ENCODE peak calls at places on chromosomes 6 and 20, in nine cellular contexts. One of them, this sample, is unnamed.

GRCh38 chr20:24406761-24407550 is 62.5 kb upstream of the SYNDIG1 start:
- DNase-seq in GM06990: no peak
- DNase-seq in stimulated activated naive CD8-positive, alpha-beta T cell treated with anti-CD3 and anti-CD28 coated beads, Interleukin-15, Interleukin-2, amounts not matched to agents 100 U/mL and 50 U/mL, for 24 hours: no peak
- DNase-seq in WTC11: no peak
- DNase-seq in colonic mucosa: no peak
- DNase-seq in lung: no peak
- DNase-seq in kidney glomerular epithelial cell: no peak
- DNase-seq in NCI-H2029: peak
- DNase-seq in RWPE1: no peak
- DNase-seq in this sample: no peak

GRCh38 chr6:135180458-135181332 is at the start of gene MYB:
- DNase-seq in GM06990: peak
- DNase-seq in stimulated activated naive CD8-positive, alpha-beta T cell treated with anti-CD3 and anti-CD28 coated beads, Interleukin-15, Interleukin-2, amounts not matched to agents 100 U/mL and 50 U/mL, for 24 hours: peak
- DNase-seq in WTC11: peak
- DNase-seq in colonic mucosa: peak
- DNase-seq in lung: peak
- DNase-seq in kidney glomerular epithelial cell: peak
- DNase-seq in NCI-H2029: peak
- DNase-seq in RWPE1: peak
- DNase-seq in this sample: peak

GRCh38 chr6:148392611-148393160 is 50.0 kb downstream of the SASH1 start:
- DNase-seq in GM06990: no peak
- DNase-seq in stimulated activated naive CD8-positive, alpha-beta T cell treated with anti-CD3 and anti-CD28 coated beads, Interleukin-15, Interleukin-2, amounts not matched to agents 100 U/mL and 50 U/mL, for 24 hours: no peak
- DNase-seq in WTC11: no peak
- DNase-seq in colonic mucosa: no peak
- DNase-seq in lung: no peak
- DNase-seq in kidney glomerular epithelial cell: no peak
- DNase-seq in NCI-H2029: no peak
- DNase-seq in RWPE1: no peak
- DNase-seq in this sample: no peak

GRCh38 chr20:7503501-7503900 is 436.8 kb downstream of the HAO1 start:
- DNase-seq in GM06990: no peak
- DNase-seq in stimulated activated naive CD8-positive, alpha-beta T cell treated with anti-CD3 and anti-CD28 coated beads, Interleukin-15, Interleukin-2, amounts not matched to agents 100 U/mL and 50 U/mL, for 24 hours: no peak
- DNase-seq in WTC11: no peak
- DNase-seq in colonic mucosa: no peak
- DNase-seq in lung: no peak
- DNase-seq in kidney glomerular epithelial cell: no peak
- DNase-seq in NCI-H2029: no peak
- DNase-seq in RWPE1: no peak
- DNase-seq in this sample: no peak

GRCh38 chr20:48541581-48542071 is 286.2 kb downstream of the PREX1 start:
- DNase-seq in GM06990: peak
- DNase-seq in stimulated activated naive CD8-positive, alpha-beta T cell treated with anti-CD3 and anti-CD28 coated beads, Interleukin-15, Interleukin-2, amounts not matched to agents 100 U/mL and 50 U/mL, for 24 hours: no peak
- DNase-seq in WTC11: no peak
- DNase-seq in colonic mucosa: no peak
- DNase-seq in lung: no peak
- DNase-seq in kidney glomerular epithelial cell: peak
- DNase-seq in NCI-H2029: no peak
- DNase-seq in RWPE1: no peak
- DNase-seq in this sample: no peak

GRCh38 chr6:27726620-27727023 is 185.6 kb downstream of the OR2B2 start:
- DNase-seq in GM06990: no peak
- DNase-seq in stimulated activated naive CD8-positive, alpha-beta T cell treated with anti-CD3 and anti-CD28 coated beads, Interleukin-15, Interleukin-2, amounts not matched to agents 100 U/mL and 50 U/mL, for 24 hours: peak
- DNase-seq in WTC11: peak
- DNase-seq in colonic mucosa: no peak
- DNase-seq in lung: no peak
- DNase-seq in kidney glomerular epithelial cell: peak
- DNase-seq in NCI-H2029: no peak
- DNase-seq in RWPE1: peak
- DNase-seq in this sample: no peak

GRCh38 chr20:62409935-62410741 is 3.1 kb upstream of the CABLES2 start:
- DNase-seq in GM06990: no peak
- DNase-seq in stimulated activated naive CD8-positive, alpha-beta T cell treated with anti-CD3 and anti-CD28 coated beads, Interleukin-15, Interleukin-2, amounts not matched to agents 100 U/mL and 50 U/mL, for 24 hours: peak
- DNase-seq in WTC11: peak
- DNase-seq in colonic mucosa: peak
- DNase-seq in lung: peak
- DNase-seq in kidney glomerular epithelial cell: peak
- DNase-seq in NCI-H2029: peak
- DNase-seq in RWPE1: peak
- DNase-seq in this sample: peak

GRCh38 chr6:150881911-150882481 is 16.5 kb downstream of the MTHFD1L start:
- DNase-seq in GM06990: no peak
- DNase-seq in stimulated activated naive CD8-positive, alpha-beta T cell treated with anti-CD3 and anti-CD28 coated beads, Interleukin-15, Interleukin-2, amounts not matched to agents 100 U/mL and 50 U/mL, for 24 hours: no peak
- DNase-seq in WTC11: no peak
- DNase-seq in colonic mucosa: no peak
- DNase-seq in lung: no peak
- DNase-seq in kidney glomerular epithelial cell: peak
- DNase-seq in NCI-H2029: peak
- DNase-seq in RWPE1: peak
- DNase-seq in this sample: no peak

GRCh38 chr6:129598244-129599187 is 111.5 kb downstream of the ARHGAP18 start:
- DNase-seq in GM06990: peak
- DNase-seq in stimulated activated naive CD8-positive, alpha-beta T cell treated with anti-CD3 and anti-CD28 coated beads, Interleukin-15, Interleukin-2, amounts not matched to agents 100 U/mL and 50 U/mL, for 24 hours: no peak
- DNase-seq in WTC11: no peak
- DNase-seq in colonic mucosa: no peak
- DNase-seq in lung: no peak
- DNase-seq in kidney glomerular epithelial cell: peak
- DNase-seq in NCI-H2029: peak
- DNase-seq in RWPE1: peak
- DNase-seq in this sample: peak

GRCh38 chr6:43917878-43918382 is 147.9 kb downstream of the VEGFA start:
- DNase-seq in GM06990: no peak
- DNase-seq in stimulated activated naive CD8-positive, alpha-beta T cell treated with anti-CD3 and anti-CD28 coated beads, Interleukin-15, Interleukin-2, amounts not matched to agents 100 U/mL and 50 U/mL, for 24 hours: no peak
- DNase-seq in WTC11: no peak
- DNase-seq in colonic mucosa: no peak
- DNase-seq in lung: no peak
- DNase-seq in kidney glomerular epithelial cell: no peak
- DNase-seq in NCI-H2029: no peak
- DNase-seq in RWPE1: no peak
- DNase-seq in this sample: no peak

GRCh38 chr6:106119526-106119925 is 33.4 kb downstream of the PRDM1 start:
- DNase-seq in GM06990: no peak
- DNase-seq in stimulated activated naive CD8-positive, alpha-beta T cell treated with anti-CD3 and anti-CD28 coated beads, Interleukin-15, Interleukin-2, amounts not matched to agents 100 U/mL and 50 U/mL, for 24 hours: no peak
- DNase-seq in WTC11: no peak
- DNase-seq in colonic mucosa: peak
- DNase-seq in lung: peak
- DNase-seq in kidney glomerular epithelial cell: no peak
- DNase-seq in NCI-H2029: no peak
- DNase-seq in RWPE1: no peak
- DNase-seq in this sample: no peak

GRCh38 chr6:121848523-121849255 is 413.2 kb downstream of the GJA1 start:
- DNase-seq in GM06990: no peak
- DNase-seq in stimulated activated naive CD8-positive, alpha-beta T cell treated with anti-CD3 and anti-CD28 coated beads, Interleukin-15, Interleukin-2, amounts not matched to agents 100 U/mL and 50 U/mL, for 24 hours: no peak
- DNase-seq in WTC11: no peak
- DNase-seq in colonic mucosa: no peak
- DNase-seq in lung: no peak
- DNase-seq in kidney glomerular epithelial cell: no peak
- DNase-seq in NCI-H2029: no peak
- DNase-seq in RWPE1: no peak
- DNase-seq in this sample: no peak

GRCh38 chr6:163339466-163339865 is 75.1 kb upstream of the QKI start:
- DNase-seq in GM06990: no peak
- DNase-seq in stimulated activated naive CD8-positive, alpha-beta T cell treated with anti-CD3 and anti-CD28 coated beads, Interleukin-15, Interleukin-2, amounts not matched to agents 100 U/mL and 50 U/mL, for 24 hours: no peak
- DNase-seq in WTC11: no peak
- DNase-seq in colonic mucosa: no peak
- DNase-seq in lung: no peak
- DNase-seq in kidney glomerular epithelial cell: no peak
- DNase-seq in NCI-H2029: no peak
- DNase-seq in RWPE1: no peak
- DNase-seq in this sample: no peak

GRCh38 chr6:156154896-156155295 is 622.3 kb upstream of the ARID1B start:
- DNase-seq in GM06990: no peak
- DNase-seq in stimulated activated naive CD8-positive, alpha-beta T cell treated with anti-CD3 and anti-CD28 coated beads, Interleukin-15, Interleukin-2, amounts not matched to agents 100 U/mL and 50 U/mL, for 24 hours: peak
- DNase-seq in WTC11: no peak
- DNase-seq in colonic mucosa: no peak
- DNase-seq in lung: no peak
- DNase-seq in kidney glomerular epithelial cell: no peak
- DNase-seq in NCI-H2029: no peak
- DNase-seq in RWPE1: peak
- DNase-seq in this sample: no peak

GRCh38 chr20:52054123-52054522 is 137.5 kb downstream of the ZFP64 start:
- DNase-seq in GM06990: no peak
- DNase-seq in stimulated activated naive CD8-positive, alpha-beta T cell treated with anti-CD3 and anti-CD28 coated beads, Interleukin-15, Interleukin-2, amounts not matched to agents 100 U/mL and 50 U/mL, for 24 hours: no peak
- DNase-seq in WTC11: no peak
- DNase-seq in colonic mucosa: no peak
- DNase-seq in lung: no peak
- DNase-seq in kidney glomerular epithelial cell: no peak
- DNase-seq in NCI-H2029: no peak
- DNase-seq in RWPE1: no peak
- DNase-seq in this sample: peak

GRCh38 chr6:38282911-38283310 is 356.8 kb downstream of the BTBD9 start:
- DNase-seq in GM06990: no peak
- DNase-seq in stimulated activated naive CD8-positive, alpha-beta T cell treated with anti-CD3 and anti-CD28 coated beads, Interleukin-15, Interleukin-2, amounts not matched to agents 100 U/mL and 50 U/mL, for 24 hours: no peak
- DNase-seq in WTC11: no peak
- DNase-seq in colonic mucosa: no peak
- DNase-seq in lung: no peak
- DNase-seq in kidney glomerular epithelial cell: no peak
- DNase-seq in NCI-H2029: no peak
- DNase-seq in RWPE1: no peak
- DNase-seq in this sample: no peak

GRCh38 chr6:29992792-29993191 is 50.5 kb downstream of the HLA-A start:
- DNase-seq in GM06990: no peak
- DNase-seq in stimulated activated naive CD8-positive, alpha-beta T cell treated with anti-CD3 and anti-CD28 coated beads, Interleukin-15, Interleukin-2, amounts not matched to agents 100 U/mL and 50 U/mL, for 24 hours: no peak
- DNase-seq in WTC11: no peak
- DNase-seq in colonic mucosa: no peak
- DNase-seq in lung: no peak
- DNase-seq in kidney glomerular epithelial cell: no peak
- DNase-seq in NCI-H2029: no peak
- DNase-seq in RWPE1: peak
- DNase-seq in this sample: no peak

GRCh38 chr6:5471637-5472430 is 210.5 kb downstream of the FARS2 start:
- DNase-seq in GM06990: no peak
- DNase-seq in stimulated activated naive CD8-positive, alpha-beta T cell treated with anti-CD3 and anti-CD28 coated beads, Interleukin-15, Interleukin-2, amounts not matched to agents 100 U/mL and 50 U/mL, for 24 hours: no peak
- DNase-seq in WTC11: peak
- DNase-seq in colonic mucosa: no peak
- DNase-seq in lung: no peak
- DNase-seq in kidney glomerular epithelial cell: no peak
- DNase-seq in NCI-H2029: peak
- DNase-seq in RWPE1: no peak
- DNase-seq in this sample: no peak

GRCh38 chr20:47917549-47918070 is 132.3 kb upstream of the SULF2 start:
- DNase-seq in GM06990: no peak
- DNase-seq in stimulated activated naive CD8-positive, alpha-beta T cell treated with anti-CD3 and anti-CD28 coated beads, Interleukin-15, Interleukin-2, amounts not matched to agents 100 U/mL and 50 U/mL, for 24 hours: no peak
- DNase-seq in WTC11: no peak
- DNase-seq in colonic mucosa: no peak
- DNase-seq in lung: no peak
- DNase-seq in kidney glomerular epithelial cell: no peak
- DNase-seq in NCI-H2029: no peak
- DNase-seq in RWPE1: no peak
- DNase-seq in this sample: no peak

GRCh38 chr6:23218751-23219150 is 649.4 kb downstream of the HDGFL1 start:
- DNase-seq in GM06990: no peak
- DNase-seq in stimulated activated naive CD8-positive, alpha-beta T cell treated with anti-CD3 and anti-CD28 coated beads, Interleukin-15, Interleukin-2, amounts not matched to agents 100 U/mL and 50 U/mL, for 24 hours: no peak
- DNase-seq in WTC11: no peak
- DNase-seq in colonic mucosa: no peak
- DNase-seq in lung: no peak
- DNase-seq in kidney glomerular epithelial cell: no peak
- DNase-seq in NCI-H2029: peak
- DNase-seq in RWPE1: no peak
- DNase-seq in this sample: no peak

GRCh38 chr6:169141706-169142705 is 111.6 kb downstream of the THBS2 start:
- DNase-seq in GM06990: no peak
- DNase-seq in stimulated activated naive CD8-positive, alpha-beta T cell treated with anti-CD3 and anti-CD28 coated beads, Interleukin-15, Interleukin-2, amounts not matched to agents 100 U/mL and 50 U/mL, for 24 hours: no peak
- DNase-seq in WTC11: no peak
- DNase-seq in colonic mucosa: no peak
- DNase-seq in lung: peak
- DNase-seq in kidney glomerular epithelial cell: no peak
- DNase-seq in NCI-H2029: no peak
- DNase-seq in RWPE1: no peak
- DNase-seq in this sample: no peak

GRCh38 chr6:113540491-113540890 is 316.7 kb upstream of the MARCKS start:
- DNase-seq in GM06990: no peak
- DNase-seq in stimulated activated naive CD8-positive, alpha-beta T cell treated with anti-CD3 and anti-CD28 coated beads, Interleukin-15, Interleukin-2, amounts not matched to agents 100 U/mL and 50 U/mL, for 24 hours: no peak
- DNase-seq in WTC11: no peak
- DNase-seq in colonic mucosa: no peak
- DNase-seq in lung: no peak
- DNase-seq in kidney glomerular epithelial cell: peak
- DNase-seq in NCI-H2029: no peak
- DNase-seq in RWPE1: no peak
- DNase-seq in this sample: no peak

GRCh38 chr6:8180327-8181161 is 78.2 kb upstream of the EEF1E1 start:
- DNase-seq in GM06990: no peak
- DNase-seq in stimulated activated naive CD8-positive, alpha-beta T cell treated with anti-CD3 and anti-CD28 coated beads, Interleukin-15, Interleukin-2, amounts not matched to agents 100 U/mL and 50 U/mL, for 24 hours: no peak
- DNase-seq in WTC11: no peak
- DNase-seq in colonic mucosa: no peak
- DNase-seq in lung: no peak
- DNase-seq in kidney glomerular epithelial cell: peak
- DNase-seq in NCI-H2029: no peak
- DNase-seq in RWPE1: peak
- DNase-seq in this sample: no peak

GRCh38 chr6:159540152-159540551 is 152.9 kb downstream of the SOD2 start:
- DNase-seq in GM06990: no peak
- DNase-seq in stimulated activated naive CD8-positive, alpha-beta T cell treated with anti-CD3 and anti-CD28 coated beads, Interleukin-15, Interleukin-2, amounts not matched to agents 100 U/mL and 50 U/mL, for 24 hours: peak
- DNase-seq in WTC11: peak
- DNase-seq in colonic mucosa: no peak
- DNase-seq in lung: no peak
- DNase-seq in kidney glomerular epithelial cell: no peak
- DNase-seq in NCI-H2029: no peak
- DNase-seq in RWPE1: no peak
- DNase-seq in this sample: no peak

GRCh38 chr6:21001736-21002135 is 467.5 kb downstream of the CDKAL1 start:
- DNase-seq in GM06990: no peak
- DNase-seq in stimulated activated naive CD8-positive, alpha-beta T cell treated with anti-CD3 and anti-CD28 coated beads, Interleukin-15, Interleukin-2, amounts not matched to agents 100 U/mL and 50 U/mL, for 24 hours: no peak
- DNase-seq in WTC11: no peak
- DNase-seq in colonic mucosa: no peak
- DNase-seq in lung: no peak
- DNase-seq in kidney glomerular epithelial cell: no peak
- DNase-seq in NCI-H2029: no peak
- DNase-seq in RWPE1: no peak
- DNase-seq in this sample: no peak

GRCh38 chr6:14035448-14035847 is 82.1 kb upstream of the CD83 start:
- DNase-seq in GM06990: no peak
- DNase-seq in stimulated activated naive CD8-positive, alpha-beta T cell treated with anti-CD3 and anti-CD28 coated beads, Interleukin-15, Interleukin-2, amounts not matched to agents 100 U/mL and 50 U/mL, for 24 hours: no peak
- DNase-seq in WTC11: peak
- DNase-seq in colonic mucosa: no peak
- DNase-seq in lung: peak
- DNase-seq in kidney glomerular epithelial cell: peak
- DNase-seq in NCI-H2029: no peak
- DNase-seq in RWPE1: peak
- DNase-seq in this sample: no peak

GRCh38 chr6:35161265-35161664 is 20.1 kb upstream of the TCP11 start:
- DNase-seq in GM06990: no peak
- DNase-seq in stimulated activated naive CD8-positive, alpha-beta T cell treated with anti-CD3 and anti-CD28 coated beads, Interleukin-15, Interleukin-2, amounts not matched to agents 100 U/mL and 50 U/mL, for 24 hours: no peak
- DNase-seq in WTC11: no peak
- DNase-seq in colonic mucosa: no peak
- DNase-seq in lung: no peak
- DNase-seq in kidney glomerular epithelial cell: no peak
- DNase-seq in NCI-H2029: no peak
- DNase-seq in RWPE1: no peak
- DNase-seq in this sample: no peak

GRCh38 chr6:131183427-131184095 is 48.3 kb downstream of the AKAP7 start:
- DNase-seq in GM06990: no peak
- DNase-seq in stimulated activated naive CD8-positive, alpha-beta T cell treated with anti-CD3 and anti-CD28 coated beads, Interleukin-15, Interleukin-2, amounts not matched to agents 100 U/mL and 50 U/mL, for 24 hours: no peak
- DNase-seq in WTC11: peak
- DNase-seq in colonic mucosa: no peak
- DNase-seq in lung: no peak
- DNase-seq in kidney glomerular epithelial cell: no peak
- DNase-seq in NCI-H2029: no peak
- DNase-seq in RWPE1: no peak
- DNase-seq in this sample: no peak

GRCh38 chr6:41682056-41682477 is 43.8 kb downstream of the MDFI start:
- DNase-seq in GM06990: peak
- DNase-seq in stimulated activated naive CD8-positive, alpha-beta T cell treated with anti-CD3 and anti-CD28 coated beads, Interleukin-15, Interleukin-2, amounts not matched to agents 100 U/mL and 50 U/mL, for 24 hours: peak
- DNase-seq in WTC11: peak
- DNase-seq in colonic mucosa: peak
- DNase-seq in lung: peak
- DNase-seq in kidney glomerular epithelial cell: peak
- DNase-seq in NCI-H2029: peak
- DNase-seq in RWPE1: peak
- DNase-seq in this sample: peak